ENCODE peak calls at places on chromosomes 13 and 19, in eight cellular contexts. V is COR-L47; Q is activated CD8-positive, alpha-beta memory T cell treated with anti-CD3 and anti-CD28 coated beads for 48 hours; R is GOT3; A is midbrain; M is EL; C is fibroblast of lung; P is CD4-positive, alpha-beta T cell. J is an unnamed sample.

GRCh38 chr13:103525530-103525929 is 459.3 kb upstream of the SLC10A2 start:
- DNase-seq in C (no peak), A (no peak), V (peak; percentile 13), Q (no peak), M (no peak), P (no peak), R (no peak), J (no peak)

GRCh38 chr13:114259974-114260373 is 21.4 kb upstream of the UPF3A start:
- DNase-seq in R (no peak), P (no peak), V (peak; percentile 84), C (no peak), Q (no peak), A (no peak), M (no peak), J (peak; percentile 85)

GRCh38 chr19:32339988-32340874 is 5.2 kb upstream of the ZNF507 start:
- DNase-seq in A (peak; percentile 67), C (peak; percentile 54), V (no peak), M (peak; percentile 47), P (peak; percentile 55), R (no peak), Q (no peak), J (peak; percentile 42)

GRCh38 chr19:48745208-48745995 is 1.3 kb downstream of the IZUMO1 start:
- DNase-seq in A (peak; percentile 72), V (peak; percentile 45), M (peak; percentile 77), R (no peak), C (peak; percentile 52), P (no peak), Q (no peak), J (peak; percentile 56)

GRCh38 chr13:91133941-91134772 is 213.3 kb upstream of the MIR17HG start:
- DNase-seq in C (peak; percentile 76), P (no peak), Q (no peak), M (peak; percentile 44), V (peak; percentile 36), A (peak; percentile 74), R (no peak), J (peak; percentile 20)

GRCh38 chr13:62779146-62779545 is 1363.5 kb upstream of the PCDH20 start:
- DNase-seq in P (no peak), Q (no peak), V (no peak), A (no peak), R (no peak), M (no peak), C (no peak), J (no peak)

GRCh38 chr19:30690525-30690924 is 318.3 kb downstream of the ZNF536 start:
- DNase-seq in R (no peak), A (no peak), V (no peak), Q (no peak), M (no peak), P (no peak), C (no peak), J (no peak)

GRCh38 chr13:113029487-113030258 is 60.7 kb downstream of the MCF2L start:
- DNase-seq in Q (peak; percentile 15), V (peak; percentile 66), P (peak; percentile 66), C (no peak), A (peak; percentile 58), R (no peak), M (peak; percentile 16), J (peak; percentile 20)

GRCh38 chr19:18418725-18419194 is 438 bp upstream of the SSBP4 start:
- DNase-seq in A (no peak), C (no peak), P (no peak), M (peak; percentile 59), Q (no peak), R (no peak), V (no peak), J (no peak)

GRCh38 chr13:114069376-114070097 is 62.9 kb downstream of the RASA3 start:
- DNase-seq in C (no peak), Q (no peak), P (no peak), M (no peak), A (no peak), V (no peak), R (no peak), J (no peak)

GRCh38 chr13:107373551-107373950 is 805.6 kb upstream of the ARGLU1 start:
- DNase-seq in R (no peak), C (peak; percentile 91), M (no peak), V (peak; percentile 73), Q (no peak), P (no peak), A (peak; percentile 66), J (no peak)

GRCh38 chr13:22740264-22740663 is 440.5 kb upstream of the SGCG start:
- DNase-seq in C (peak; percentile 30), V (no peak), P (no peak), R (no peak), M (no peak), A (no peak), Q (no peak), J (no peak)

GRCh38 chr13:49357694-49358093 is 86.2 kb downstream of the CAB39L start:
- DNase-seq in R (no peak), V (no peak), M (peak; percentile 78), Q (no peak), P (no peak), A (no peak), C (peak; percentile 17), J (no peak)

GRCh38 chr19:651991-652390 is 11.0 kb downstream of the RNF126 start:
- DNase-seq in P (no peak), V (no peak), A (no peak), M (no peak), Q (no peak), C (no peak), R (no peak), J (no peak)